ENCODE peak calls at places on chromosomes 1 and 21, in five cellular contexts. B is neuronal stem cell, K is trophoblast cell, Z is H9, M is H1. H is an unnamed sample. For H3K79me1, the result is how much of the 10 kb centered on the place peaks cover.

GRCh38 chr1:191086910-191087309 is 609.2 kb upstream of the BRINP3 start:
- DNase-seq in B (no peak), M (no peak), Z (no peak), K (no peak), H (no peak)

GRCh38 chr1:182687361-182687760 is 3.0 kb upstream of the RGS8 start:
- DNase-seq in M (no peak), Z (no peak), K (peak), B (no peak), H (no peak)

GRCh38 chr1:2225029-2225428 is 3.1 kb upstream of the SKI start:
- DNase-seq in B (no peak), Z (no peak), K (no peak), M (no peak), H (no peak)

GRCh38 chr1:109981128-109981379 is 3.5 kb upstream of the AHCYL1 start:
- DNase-seq in K (no peak), M (no peak), Z (no peak), B (no peak), H (no peak)

GRCh38 chr1:109818351-109819325 is 54.9 kb upstream of the EPS8L3 start:
- DNase-seq in B (no peak), M (peak), K (no peak), Z (peak), H (no peak)

GRCh38 chr1:165876121-165876520 is 48.7 kb downstream of the UCK2 start:
- DNase-seq in K (no peak), Z (no peak), M (no peak), B (no peak), H (no peak)

GRCh38 chr1:39635871-39636210 is 3.6 kb downstream of the HEYL start:
- DNase-seq in Z (no peak), K (no peak), M (no peak), B (no peak), H (no peak)

GRCh38 chr1:173758980-173759379 is 44.2 kb downstream of the KLHL20 start:
- DNase-seq in Z (no peak), K (no peak), M (no peak), B (no peak), H (no peak)

GRCh38 chr1:39045231-39045630 is 19.1 kb downstream of the NDUFS5 start:
- DNase-seq in B (no peak), M (no peak), Z (no peak), K (no peak), H (no peak)

GRCh38 chr1:223642155-223642689 is 23.3 kb downstream of the CAPN8 start:
- DNase-seq in B (no peak), M (no peak), Z (no peak), K (no peak), H (no peak)

GRCh38 chr1:26580116-26580515 is 50.6 kb downstream of the RPS6KA1 start:
- DNase-seq in Z (no peak), M (no peak), B (no peak), K (no peak), H (no peak)

GRCh38 chr1:15310544-15310943 is 63.5 kb downstream of the FHAD1 start:
- DNase-seq in M (no peak), Z (no peak), B (no peak), K (no peak), H (no peak)

GRCh38 chr1:109516872-109517271 is 7.3 kb upstream of the AMIGO1 start:
- DNase-seq in Z (no peak), K (no peak), B (no peak), M (no peak), H (peak)

GRCh38 chr1:207004931-207005830 is 27.4 kb downstream of the C1orf116 start:
- DNase-seq in K (peak), B (peak), M (peak), Z (peak), H (peak)

GRCh38 chr1:10484519-10484918 is 9.8 kb downstream of the PEX14 start:
- DNase-seq in B (no peak), M (no peak), Z (no peak), K (peak), H (no peak)

GRCh38 chr1:174883361-174883760 is 116.4 kb upstream of the CACYBP start:
- DNase-seq in B (no peak), Z (no peak), M (no peak), K (no peak), H (peak)

GRCh38 chr1:27855085-27855484 is 17.3 kb upstream of the THEMIS2 start:
- DNase-seq in K (no peak), M (no peak), B (no peak), Z (no peak), H (no peak)

GRCh38 chr1:93811646-93812045 is 67.4 kb downstream of the DNTTIP2 start:
- DNase-seq in B (no peak), Z (no peak), M (no peak), K (no peak), H (peak)

GRCh38 chr1:20108724-20109123 is 10.6 kb downstream of the PLA2G2D start:
- DNase-seq in M (no peak), B (no peak), Z (no peak), K (no peak), H (no peak)

GRCh38 chr1:183633676-183634343 is 1.8 kb downstream of the ARPC5 start:
- DNase-seq in B (no peak), K (peak), M (no peak), Z (no peak), H (peak)

GRCh38 chr1:28374297-28374696 is 4.8 kb downstream of the PHACTR4 start:
- DNase-seq in K (peak), M (no peak), Z (no peak), B (no peak), H (peak)

GRCh38 chr21:17660449-17660848 is 47.7 kb upstream of the BTG3 start:
- DNase-seq in K (no peak), Z (no peak), M (no peak), B (no peak), H (no peak)

DNA sequence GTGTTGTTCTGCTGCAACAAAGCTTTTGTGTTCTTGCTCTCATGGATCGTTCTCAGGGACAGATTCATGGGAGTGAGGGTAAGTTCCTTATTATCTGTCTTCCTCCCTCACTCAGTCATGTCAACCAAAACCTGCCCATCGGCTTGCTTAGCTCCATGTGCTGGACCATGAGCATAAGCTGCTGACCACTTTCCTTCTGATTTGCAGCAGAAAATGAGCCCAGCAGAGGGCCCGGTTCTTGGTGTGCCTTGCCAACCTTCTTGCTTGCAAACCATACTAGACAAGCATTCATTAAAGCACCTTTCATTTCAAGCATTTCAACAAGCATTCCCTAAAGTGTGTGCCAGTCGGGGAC is 64.0 kb upstream of the COA6 start:
- DNase-seq in K (no peak), M (no peak), B (no peak), Z (no peak), H (no peak)
- H3K79me1 ChIP-seq in K (under half), M (under half), B (under half), Z (under half), H (under half)

GRCh38 chr1:227127891-227128290 is 187.8 kb downstream of the COQ8A start:
- DNase-seq in B (no peak), K (no peak), Z (no peak), M (no peak), H (no peak)
- H3K79me1 ChIP-seq in B (under half), K (under half), Z (under half), M (under half), H (under half)

DNA sequence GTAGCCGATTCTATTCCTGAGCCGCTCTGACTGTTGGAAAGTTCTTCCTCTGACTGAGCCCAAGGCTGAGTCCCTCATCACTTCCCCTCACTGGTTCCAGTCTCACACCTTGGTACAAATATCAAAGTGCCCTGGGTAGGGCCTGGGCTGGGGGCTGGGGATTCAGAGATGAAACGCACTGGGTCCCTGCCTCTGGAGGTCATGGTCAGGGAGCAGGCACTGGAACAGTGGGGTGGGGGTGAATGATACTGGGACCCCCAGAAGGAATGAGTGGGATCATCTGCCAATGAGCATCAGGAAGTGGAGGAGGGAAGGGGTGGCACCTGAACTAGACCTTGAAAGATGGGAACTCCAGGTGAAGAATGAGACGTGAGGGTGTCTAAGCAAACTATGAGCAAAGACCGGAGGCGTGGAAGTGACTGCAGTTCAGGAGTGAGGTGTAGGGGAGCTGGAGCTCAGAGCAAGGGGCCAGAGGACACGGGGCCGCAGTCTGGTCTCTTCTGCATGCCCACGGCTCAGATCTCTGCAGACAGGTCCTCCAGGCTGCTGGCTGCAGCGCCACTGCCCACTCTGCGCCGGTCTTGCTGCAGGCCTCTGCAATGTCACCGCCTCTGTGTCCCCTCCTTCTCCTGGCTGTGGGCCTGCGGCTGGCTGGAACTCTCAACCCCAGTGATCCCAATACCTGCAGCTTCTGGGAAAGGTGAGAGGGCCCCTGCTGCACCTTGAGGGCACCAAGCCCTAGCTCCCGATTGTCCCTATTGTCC is 10.0 kb downstream of the PEAR1 start:
- DNase-seq in M (no peak), Z (no peak), B (no peak), K (no peak), H (no peak)
- H3K79me1 ChIP-seq in M (under half), Z (under half), B (under half), K (under half), H (under half)

GRCh38 chr1:53321366-53321765 is 6.5 kb downstream of the LRP8 start:
- DNase-seq in Z (peak), K (peak), M (peak), B (peak), H (no peak)
- H3K79me1 ChIP-seq in Z (under half), K (under half), M (half or more), B (under half), H (under half)

GRCh38 chr1:177286396-177286795 is 115.6 kb downstream of the BRINP2 start:
- DNase-seq in Z (no peak), K (no peak), M (no peak), B (no peak), H (peak)
- H3K79me1 ChIP-seq in Z (under half), K (under half), M (under half), B (under half), H (under half)

GRCh38 chr1:17414022-17414421 is 25.5 kb downstream of the RCC2 start:
- DNase-seq in K (no peak), B (no peak), Z (no peak), M (no peak), H (peak)
- H3K79me1 ChIP-seq in K (under half), B (under half), Z (under half), M (under half), H (under half)

GRCh38 chr1:34547043-34547674 is 207.7 kb upstream of the GJB5 start:
- DNase-seq in B (no peak), M (peak), Z (peak), K (peak), H (no peak)
- H3K79me1 ChIP-seq in B (under half), M (under half), Z (under half), K (under half), H (under half)